ENCODE peak calls at places on chromosomes 7 and 10, in six cellular contexts. One of them, this sample, is unnamed.

GRCh38 chr7:149765399-149766121 is 7.8 kb downstream of the ZNF467 start:
- DNase-seq in OCI-LY7: no peak
- DNase-seq in fibroblast of mammary gland: no peak
- DNase-seq in fibroblast of lung: no peak
- DNase-seq in cardiac muscle cell: peak; percentile 17
- DNase-seq in PC-3: no peak
- DNase-seq in this sample: no peak

GRCh38 chr7:23628370-23628769 is 31.2 kb downstream of the CCDC126 start:
- DNase-seq in OCI-LY7: no peak
- DNase-seq in fibroblast of mammary gland: no peak
- DNase-seq in fibroblast of lung: no peak
- DNase-seq in cardiac muscle cell: no peak
- DNase-seq in PC-3: no peak
- DNase-seq in this sample: no peak

GRCh38 chr10:66176772-66177171 is 749.1 kb upstream of the LRRTM3 start:
- DNase-seq in OCI-LY7: no peak
- DNase-seq in fibroblast of mammary gland: peak; percentile 5
- DNase-seq in fibroblast of lung: peak; percentile 92
- DNase-seq in cardiac muscle cell: no peak
- DNase-seq in PC-3: no peak
- DNase-seq in this sample: no peak

GRCh38 chr10:90885176-90885575 is 13.4 kb downstream of the RPP30 start:
- DNase-seq in OCI-LY7: no peak
- DNase-seq in fibroblast of mammary gland: peak; percentile 82
- DNase-seq in fibroblast of lung: peak; percentile 81
- DNase-seq in cardiac muscle cell: no peak
- DNase-seq in PC-3: peak; percentile 63
- DNase-seq in this sample: peak; percentile 73

GRCh38 chr7:112067205-112067604 is 139.0 kb downstream of the DOCK4 start:
- DNase-seq in OCI-LY7: no peak
- DNase-seq in fibroblast of mammary gland: no peak
- DNase-seq in fibroblast of lung: no peak
- DNase-seq in cardiac muscle cell: no peak
- DNase-seq in PC-3: no peak
- DNase-seq in this sample: no peak

GRCh38 chr7:6181136-6181535 is 91.3 kb downstream of the CYTH3 start:
- DNase-seq in OCI-LY7: no peak
- DNase-seq in fibroblast of mammary gland: no peak
- DNase-seq in fibroblast of lung: no peak
- DNase-seq in cardiac muscle cell: no peak
- DNase-seq in PC-3: no peak
- DNase-seq in this sample: no peak

GRCh38 chr10:23173549-23174074 is 18.5 kb upstream of the PTF1A start:
- DNase-seq in OCI-LY7: no peak
- DNase-seq in fibroblast of mammary gland: no peak
- DNase-seq in fibroblast of lung: no peak
- DNase-seq in cardiac muscle cell: no peak
- DNase-seq in PC-3: no peak
- DNase-seq in this sample: no peak

GRCh38 chr7:155531686-155532085 is 14.7 kb downstream of the CNPY1 start:
- DNase-seq in OCI-LY7: no peak
- DNase-seq in fibroblast of mammary gland: no peak
- DNase-seq in fibroblast of lung: no peak
- DNase-seq in cardiac muscle cell: no peak
- DNase-seq in PC-3: peak; percentile 77
- DNase-seq in this sample: no peak

GRCh38 chr10:90175161-90175681 is 473.8 kb downstream of the KIF20B start:
- DNase-seq in OCI-LY7: no peak
- DNase-seq in fibroblast of mammary gland: peak; percentile 80
- DNase-seq in fibroblast of lung: peak; percentile 95
- DNase-seq in cardiac muscle cell: no peak
- DNase-seq in PC-3: no peak
- DNase-seq in this sample: no peak

GRCh38 chr7:73941836-73942551 is 81.0 kb downstream of the TMEM270 start:
- DNase-seq in OCI-LY7: no peak
- DNase-seq in fibroblast of mammary gland: peak; percentile 81
- DNase-seq in fibroblast of lung: no peak
- DNase-seq in cardiac muscle cell: no peak
- DNase-seq in PC-3: peak; percentile 81
- DNase-seq in this sample: peak; percentile 31

GRCh38 chr7:93944673-93945072 is 23.1 kb downstream of the GNG11 start:
- DNase-seq in OCI-LY7: no peak
- DNase-seq in fibroblast of mammary gland: peak; percentile 41
- DNase-seq in fibroblast of lung: no peak
- DNase-seq in cardiac muscle cell: no peak
- DNase-seq in PC-3: no peak
- DNase-seq in this sample: no peak

GRCh38 chr7:158476303-158476932 is 111.2 kb downstream of the PTPRN2 start:
- DNase-seq in OCI-LY7: no peak
- DNase-seq in fibroblast of mammary gland: no peak
- DNase-seq in fibroblast of lung: no peak
- DNase-seq in cardiac muscle cell: no peak
- DNase-seq in PC-3: no peak
- DNase-seq in this sample: no peak

GRCh38 chr7:22138106-22138505 is 192.4 kb upstream of the CDCA7L start:
- DNase-seq in OCI-LY7: no peak
- DNase-seq in fibroblast of mammary gland: no peak
- DNase-seq in fibroblast of lung: peak; percentile 28
- DNase-seq in cardiac muscle cell: no peak
- DNase-seq in PC-3: no peak
- DNase-seq in this sample: no peak

GRCh38 chr10:72328045-72328828 is 26.5 kb downstream of the DNAJB12 start:
- DNase-seq in OCI-LY7: peak; percentile 68
- DNase-seq in fibroblast of mammary gland: peak; percentile 66
- DNase-seq in fibroblast of lung: peak; percentile 79
- DNase-seq in cardiac muscle cell: peak; percentile 81
- DNase-seq in PC-3: peak; percentile 65
- DNase-seq in this sample: peak; percentile 47

GRCh38 chr7:986766-987722 is 4.1 kb downstream of the CYP2W1 start:
- DNase-seq in OCI-LY7: no peak
- DNase-seq in fibroblast of mammary gland: no peak
- DNase-seq in fibroblast of lung: no peak
- DNase-seq in cardiac muscle cell: no peak
- DNase-seq in PC-3: no peak
- DNase-seq in this sample: no peak

GRCh38 chr7:155660059-155660757 is 15.7 kb downstream of the RBM33 start:
- DNase-seq in OCI-LY7: no peak
- DNase-seq in fibroblast of mammary gland: peak; percentile 44
- DNase-seq in fibroblast of lung: no peak
- DNase-seq in cardiac muscle cell: no peak
- DNase-seq in PC-3: no peak
- DNase-seq in this sample: no peak

GRCh38 chr7:22732556-22733126 is 5.6 kb downstream of the IL6 start:
- DNase-seq in OCI-LY7: peak; percentile 12
- DNase-seq in fibroblast of mammary gland: peak; percentile 38
- DNase-seq in fibroblast of lung: peak; percentile 28
- DNase-seq in cardiac muscle cell: no peak
- DNase-seq in PC-3: peak; percentile 76
- DNase-seq in this sample: peak; percentile 42

GRCh38 chr10:75137533-75138438 is 26.3 kb downstream of the SAMD8 start:
- DNase-seq in OCI-LY7: no peak
- DNase-seq in fibroblast of mammary gland: peak; percentile 85
- DNase-seq in fibroblast of lung: peak; percentile 69
- DNase-seq in cardiac muscle cell: peak; percentile 7
- DNase-seq in PC-3: peak; percentile 88
- DNase-seq in this sample: peak; percentile 55

GRCh38 chr10:69659286-69660027 is 29.4 kb downstream of the FAM241B start:
- DNase-seq in OCI-LY7: no peak
- DNase-seq in fibroblast of mammary gland: no peak
- DNase-seq in fibroblast of lung: no peak
- DNase-seq in cardiac muscle cell: no peak
- DNase-seq in PC-3: no peak
- DNase-seq in this sample: no peak

GRCh38 chr7:108515636-108516035 is 10.3 kb downstream of the PNPLA8 start:
- DNase-seq in OCI-LY7: no peak
- DNase-seq in fibroblast of mammary gland: no peak
- DNase-seq in fibroblast of lung: no peak
- DNase-seq in cardiac muscle cell: no peak
- DNase-seq in PC-3: no peak
- DNase-seq in this sample: no peak

DNA sequence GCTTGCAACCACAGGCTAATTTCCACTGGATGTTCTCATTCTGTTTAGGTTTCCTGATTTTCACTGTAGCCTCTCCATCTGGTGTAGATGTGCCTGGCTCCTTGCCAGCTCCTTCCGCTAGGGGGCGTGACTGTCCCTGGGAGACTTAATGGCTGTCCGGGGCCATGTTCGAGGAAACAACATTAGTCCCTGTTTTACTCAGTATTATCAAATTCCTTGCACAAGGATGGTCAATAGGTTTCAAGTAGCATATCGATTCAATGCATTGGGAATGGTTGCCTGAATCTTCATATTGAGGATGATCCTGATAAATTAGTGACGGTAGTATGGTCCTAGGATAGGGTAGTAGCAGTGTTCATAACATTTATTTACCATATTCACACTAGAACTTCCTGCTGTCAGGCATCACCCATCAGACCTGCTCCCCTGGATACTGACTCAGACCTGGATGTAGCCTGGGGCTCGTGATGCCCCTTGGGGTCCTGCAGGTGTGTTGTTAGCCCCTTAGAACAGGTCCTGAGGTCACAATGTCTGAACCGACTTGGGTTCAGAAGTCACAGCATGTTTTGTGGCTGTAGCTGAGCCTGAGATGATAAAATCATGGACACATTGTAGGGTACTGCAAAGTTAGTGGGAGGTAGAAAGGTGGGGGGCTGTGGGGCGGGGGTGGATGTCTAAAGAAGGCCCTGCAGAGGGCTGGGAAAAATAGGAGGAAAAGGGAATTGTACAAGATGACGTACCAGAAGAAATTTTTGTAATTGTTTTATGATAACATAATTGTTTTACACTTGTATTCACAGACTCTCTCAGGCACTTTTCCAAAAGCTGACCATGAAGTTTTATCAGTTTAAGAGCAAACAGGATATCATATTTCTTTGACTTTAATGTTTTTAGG is 8.9 kb upstream of the EXOC6 start:
- DNase-seq in OCI-LY7: peak; percentile 59
- DNase-seq in fibroblast of mammary gland: peak; percentile 44
- DNase-seq in fibroblast of lung: peak; percentile 68
- DNase-seq in cardiac muscle cell: peak; percentile 13
- DNase-seq in PC-3: no peak
- DNase-seq in this sample: peak; percentile 44
- TF ChIP-seq CTCF in OCI-LY7: peak; percentile 93
- TF ChIP-seq CTCF in fibroblast of mammary gland: no peak
- TF ChIP-seq CTCF in fibroblast of lung: no peak
- TF ChIP-seq CTCF in cardiac muscle cell: peak; percentile 38
- TF ChIP-seq CTCF in PC-3: peak; percentile 39
- TF ChIP-seq CTCF in this sample: peak; percentile 67

DNA sequence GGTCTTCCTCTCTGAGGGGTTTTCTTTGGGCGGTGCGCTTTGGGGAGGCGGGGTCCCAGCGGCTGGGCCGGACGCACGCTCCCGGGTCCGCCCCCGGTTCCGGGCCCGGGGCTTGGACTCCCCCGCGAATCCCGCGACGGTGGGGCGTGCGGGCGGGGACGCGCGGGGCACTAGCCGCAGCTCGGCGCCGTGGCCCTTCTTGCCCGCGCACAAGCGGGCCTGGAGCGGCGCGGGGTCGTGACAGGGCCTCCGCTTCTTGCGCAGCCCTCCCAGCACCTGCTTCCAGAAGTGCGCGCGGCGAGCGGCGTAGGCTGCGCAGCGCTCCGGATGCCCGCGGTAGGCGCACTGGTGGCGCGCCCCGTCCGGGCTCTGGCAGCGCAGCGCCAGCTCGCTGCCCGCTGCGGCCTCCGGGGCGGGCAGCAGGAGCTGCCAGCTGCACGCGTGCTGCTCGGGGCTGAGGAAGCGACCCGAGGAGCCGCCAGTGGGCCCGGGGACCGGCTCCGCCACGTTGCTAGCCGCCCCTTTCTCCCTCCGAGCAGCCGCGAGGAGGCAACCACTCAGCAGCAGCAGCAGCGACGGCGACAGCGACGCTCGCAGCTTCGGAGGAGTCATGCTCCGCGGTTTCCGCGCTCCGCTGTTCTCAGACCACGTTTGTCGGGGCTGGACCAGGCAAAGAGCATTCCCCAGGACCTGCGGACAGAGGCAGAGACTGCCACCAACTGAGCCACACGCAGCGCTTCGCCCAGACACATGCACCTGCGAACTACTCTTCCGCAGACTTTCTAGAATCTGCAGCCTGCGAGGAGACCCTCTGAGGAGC is 718 bp downstream of the FGFBP3 start:
- DNase-seq in OCI-LY7: peak; percentile 91
- DNase-seq in fibroblast of mammary gland: peak; percentile 59
- DNase-seq in fibroblast of lung: peak; percentile 80
- DNase-seq in cardiac muscle cell: peak; percentile 99
- DNase-seq in PC-3: peak; percentile 83
- DNase-seq in this sample: peak; percentile 59
- TF ChIP-seq CTCF in OCI-LY7: peak; percentile 75
- TF ChIP-seq CTCF in fibroblast of mammary gland: peak; percentile 22
- TF ChIP-seq CTCF in fibroblast of lung: peak; percentile 7
- TF ChIP-seq CTCF in cardiac muscle cell: peak; percentile 22
- TF ChIP-seq CTCF in PC-3: peak; percentile 54
- TF ChIP-seq CTCF in this sample: peak; percentile 61

GRCh38 chr10:44990965-44991364 is 9.8 kb upstream of the ZNF22 start:
- DNase-seq in OCI-LY7: no peak
- DNase-seq in fibroblast of mammary gland: no peak
- DNase-seq in fibroblast of lung: no peak
- DNase-seq in cardiac muscle cell: no peak
- DNase-seq in PC-3: no peak
- DNase-seq in this sample: no peak

GRCh38 chr10:44988957-44989620 is 10.5 kb upstream of the DEPP1 start:
- DNase-seq in OCI-LY7: no peak
- DNase-seq in fibroblast of mammary gland: no peak
- DNase-seq in fibroblast of lung: no peak
- DNase-seq in cardiac muscle cell: no peak
- DNase-seq in PC-3: no peak
- DNase-seq in this sample: no peak

GRCh38 chr10:44989621-44990301 is 11.0 kb upstream of the ZNF22 start:
- DNase-seq in OCI-LY7: no peak
- DNase-seq in fibroblast of mammary gland: no peak
- DNase-seq in fibroblast of lung: no peak
- DNase-seq in cardiac muscle cell: no peak
- DNase-seq in PC-3: no peak
- DNase-seq in this sample: no peak

GRCh38 chr10:44991571-44991970 is 9.2 kb upstream of the ZNF22 start:
- DNase-seq in OCI-LY7: no peak
- DNase-seq in fibroblast of mammary gland: no peak
- DNase-seq in fibroblast of lung: no peak
- DNase-seq in cardiac muscle cell: no peak
- DNase-seq in PC-3: no peak
- DNase-seq in this sample: no peak

DNA sequence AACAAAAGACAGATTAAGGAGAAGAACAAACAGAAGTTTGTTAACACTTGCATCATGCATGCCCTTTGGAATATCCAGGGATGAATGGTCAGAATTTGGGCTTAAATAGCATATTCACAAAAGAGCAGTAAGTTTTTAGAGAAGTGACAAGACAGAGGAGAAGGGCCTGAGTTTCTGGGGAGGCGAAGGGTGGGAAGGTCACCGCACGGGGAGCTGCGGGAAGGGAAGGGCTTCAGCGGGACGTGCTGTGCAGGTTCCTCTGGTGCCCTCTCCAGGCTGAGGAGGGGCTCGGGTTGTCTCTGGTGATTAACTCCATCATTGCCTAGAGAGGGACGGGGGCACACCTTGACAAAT is 10.4 kb upstream of the ZNF22 start:
- DNase-seq in OCI-LY7: peak; percentile 19
- DNase-seq in fibroblast of mammary gland: no peak
- DNase-seq in fibroblast of lung: no peak
- DNase-seq in cardiac muscle cell: peak; percentile 71
- DNase-seq in PC-3: no peak
- DNase-seq in this sample: no peak
- TF ChIP-seq CTCF in OCI-LY7: peak; percentile 54
- TF ChIP-seq CTCF in fibroblast of mammary gland: no peak
- TF ChIP-seq CTCF in fibroblast of lung: no peak
- TF ChIP-seq CTCF in cardiac muscle cell: peak; percentile 29
- TF ChIP-seq CTCF in PC-3: peak; percentile 14
- TF ChIP-seq CTCF in this sample: peak; percentile 23

GRCh38 chr10:110919349-110919931 is at the start of gene SHOC2:
- DNase-seq in OCI-LY7: peak; percentile 100
- DNase-seq in fibroblast of mammary gland: no peak
- DNase-seq in fibroblast of lung: no peak
- DNase-seq in cardiac muscle cell: peak; percentile 99
- DNase-seq in PC-3: peak; percentile 51
- DNase-seq in this sample: no peak
- TF ChIP-seq CTCF in OCI-LY7: peak; percentile 20
- TF ChIP-seq CTCF in fibroblast of mammary gland: peak; percentile 2
- TF ChIP-seq CTCF in fibroblast of lung: peak; percentile 27
- TF ChIP-seq CTCF in cardiac muscle cell: peak; percentile 28
- TF ChIP-seq CTCF in PC-3: no peak
- TF ChIP-seq CTCF in this sample: peak; percentile 43

This sample was measured in HFFc6.